ENCODE peak calls at places on chromosomes 1 and 21, in five cellular contexts. G is H1, V is HepG2, L is A549, D is K562. K is an unnamed sample.

GRCh38 chr1:234617986-234618725 is 8.2 kb upstream of the IRF2BP2 start:
- DNase-seq in L (no peak), V (peak), G (no peak), D (no peak), K (peak)

GRCh38 chr1:110612060-110612745 is 6.0 kb upstream of the KCNA2 start:
- DNase-seq in D (no peak), V (no peak), L (no peak), G (no peak), K (no peak)

GRCh38 chr1:42753070-42753469 is 13.0 kb upstream of the CLDN19 start:
- DNase-seq in L (no peak), G (no peak), D (no peak), V (no peak), K (peak)

GRCh38 chr1:182657026-182657425 is 27.4 kb downstream of the RGS8 start:
- DNase-seq in D (no peak), G (no peak), V (no peak), L (no peak), K (no peak)

GRCh38 chr1:151887028-151887427 is 22.3 kb downstream of the THEM4 start:
- DNase-seq in V (no peak), G (no peak), L (no peak), D (no peak), K (peak)

GRCh38 chr1:17304827-17305177 is 3.2 kb upstream of the PADI4 start:
- DNase-seq in G (no peak), V (no peak), L (no peak), D (no peak), K (no peak)

GRCh38 chr1:93878501-93878888 is 511 bp downstream of the DNTTIP2 start:
- DNase-seq in G (no peak), D (peak), V (peak), L (peak), K (peak)

GRCh38 chr21:40173833-40174232 is 306.6 kb downstream of the PCP4 start:
- DNase-seq in V (no peak), L (no peak), G (no peak), D (no peak), K (no peak)

GRCh38 chr1:223129229-223129851 is 13.7 kb downstream of the TLR5 start:
- DNase-seq in D (peak), L (peak), V (peak), G (peak), K (peak)

GRCh38 chr1:204917802-204918201 is 47.1 kb downstream of the NFASC start:
- DNase-seq in D (no peak), L (no peak), G (no peak), V (no peak), K (no peak)

GRCh38 chr1:33641099-33641830 is 168.8 kb downstream of the ZSCAN20 start:
- DNase-seq in D (peak), G (peak), L (peak), V (peak), K (peak)

GRCh38 chr1:30760596-30761311 is 3.2 kb upstream of the LAPTM5 start:
- DNase-seq in L (no peak), D (no peak), G (no peak), V (no peak), K (no peak)

GRCh38 chr1:15799928-15800835 is 7.3 kb downstream of the UQCRHL start:
- DNase-seq in D (peak), G (peak), L (peak), V (peak), K (peak)

GRCh38 chr1:212062832-212063438 is 27.4 kb downstream of the DTL start:
- DNase-seq in L (peak), G (no peak), D (peak), V (peak), K (peak)

GRCh38 chr1:66436378-66437135 is 97.4 kb upstream of the SGIP1 start:
- DNase-seq in D (no peak), L (peak), V (no peak), G (no peak), K (peak)

GRCh38 chr1:183349201-183349711 is 68.9 kb downstream of the NMNAT2 start:
- DNase-seq in D (no peak), V (no peak), L (no peak), G (no peak), K (peak)

GRCh38 chr1:8133657-8134430 is 107.7 kb upstream of the ERRFI1 start:
- DNase-seq in G (no peak), L (no peak), D (no peak), V (peak), K (peak)

GRCh38 chr1:206583461-206584264 is 28.6 kb downstream of the EIF2D start:
- DNase-seq in L (peak), V (peak), D (peak), G (peak), K (peak)

GRCh38 chr1:61043010-61043820 is 39.1 kb upstream of the NFIA start:
- DNase-seq in G (peak), D (no peak), L (peak), V (peak), K (peak)

GRCh38 chr1:1125945-1126344 is 10.1 kb upstream of the C1orf159 start:
- DNase-seq in L (no peak), D (no peak), V (no peak), G (no peak), K (no peak)

GRCh38 chr1:64701071-64701470 is 43.8 kb upstream of the RAVER2 start:
- DNase-seq in D (no peak), V (no peak), G (no peak), L (no peak), K (no peak)

GRCh38 chr1:212853658-212854057 is 4.4 kb upstream of the FLVCR1 start:
- DNase-seq in G (no peak), L (peak), V (no peak), D (no peak), K (no peak)

GRCh38 chr21:27681038-27681437 is 714.1 kb upstream of the ADAMTS5 start:
- DNase-seq in V (no peak), G (no peak), D (no peak), L (no peak), K (peak)

GRCh38 chr1:180842890-180843289 is 69.8 kb upstream of the KIAA1614 start:
- DNase-seq in D (no peak), V (no peak), L (no peak), G (no peak), K (peak)

GRCh38 chr1:206897175-206897574 is at the start of gene IL24:
- DNase-seq in L (no peak), G (no peak), V (no peak), D (no peak), K (no peak)

GRCh38 chr1:235532350-235532749 is 28.1 kb upstream of the B3GALNT2 start:
- DNase-seq in V (no peak), G (no peak), D (no peak), L (no peak), K (peak)

GRCh38 chr1:90721210-90722194 is 4.4 kb upstream of the BARHL2 start:
- DNase-seq in D (peak), L (peak), V (peak), G (peak), K (peak)

GRCh38 chr21:31266241-31266640 is 77.8 kb downstream of the TIAM1 start:
- DNase-seq in L (no peak), G (no peak), V (no peak), D (no peak), K (no peak)

GRCh38 chr1:31725777-31726535 is 22.1 kb upstream of the COL16A1 start:
- DNase-seq in V (no peak), D (no peak), G (no peak), L (no peak), K (no peak)

GRCh38 chr1:55446351-55446750 is 231.2 kb upstream of the USP24 start:
- DNase-seq in G (no peak), L (no peak), V (no peak), D (no peak), K (peak)

GRCh38 chr21:37496972-37497371 is 130.4 kb downstream of the DYRK1A start:
- DNase-seq in D (no peak), V (no peak), G (no peak), L (no peak), K (no peak)

GRCh38 chr1:191888996-191889622 is 269.2 kb upstream of the RGS18 start:
- DNase-seq in L (no peak), G (no peak), D (peak), V (no peak), K (peak)

GRCh38 chr21:15004721-15005370 is 60.0 kb downstream of the NRIP1 start:
- DNase-seq in L (no peak), G (no peak), V (no peak), D (no peak), K (peak)

GRCh38 chr21:15000076-15000475 is 64.7 kb downstream of the NRIP1 start:
- DNase-seq in V (no peak), L (no peak), D (no peak), G (no peak), K (peak)

GRCh38 chr21:15001113-15001512 is 63.7 kb downstream of the NRIP1 start:
- DNase-seq in D (no peak), L (no peak), G (no peak), V (no peak), K (no peak)

GRCh38 chr21:15003463-15004135 is 61.2 kb downstream of the NRIP1 start:
- DNase-seq in D (no peak), V (no peak), G (no peak), L (no peak), K (no peak)

DNA sequence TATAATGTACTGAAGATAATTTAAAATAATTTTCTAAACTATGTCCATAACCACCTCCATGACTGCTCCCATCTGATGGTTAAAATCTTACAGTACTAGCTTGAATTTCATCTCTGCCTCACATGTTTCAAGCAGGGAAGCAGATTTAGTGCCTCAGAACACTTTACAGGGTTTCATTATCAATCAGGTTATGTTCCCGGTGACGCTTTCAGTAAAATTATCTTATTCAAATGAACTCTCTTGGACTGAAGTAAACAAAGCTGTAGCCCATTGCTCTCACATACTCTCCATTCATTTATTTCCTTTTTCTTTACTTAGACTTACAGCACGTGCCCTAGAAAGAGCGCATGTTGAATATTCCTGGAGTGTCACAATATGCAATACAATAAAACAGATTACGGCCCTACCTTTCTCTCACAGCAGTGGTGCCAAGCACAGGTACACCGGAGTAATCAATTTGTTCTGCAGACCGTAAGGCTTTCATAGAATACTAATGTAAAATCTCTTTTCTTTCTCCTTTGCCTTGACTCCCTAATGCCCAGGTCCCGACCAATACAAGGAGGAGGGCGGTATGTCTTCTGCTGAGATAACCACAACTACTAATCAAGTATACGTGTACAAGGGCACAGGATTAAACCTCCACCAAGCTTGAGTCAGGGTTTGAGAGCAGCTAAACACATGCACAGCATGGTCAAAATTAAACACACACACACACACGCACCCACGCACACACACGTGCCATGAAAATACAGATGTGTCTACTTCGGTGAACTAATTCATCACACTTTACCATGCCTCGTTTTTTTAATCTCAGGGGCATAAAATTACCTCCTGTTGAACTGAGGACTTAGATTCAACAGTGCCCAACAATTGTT is 62.8 kb downstream of the NRIP1 start:
- DNase-seq in L (no peak), G (no peak), V (no peak), D (no peak), K (no peak)
- TF ChIP-seq MAFK in L (no peak), G (no peak), V (no peak), D (no peak), K (no peak)

DNA sequence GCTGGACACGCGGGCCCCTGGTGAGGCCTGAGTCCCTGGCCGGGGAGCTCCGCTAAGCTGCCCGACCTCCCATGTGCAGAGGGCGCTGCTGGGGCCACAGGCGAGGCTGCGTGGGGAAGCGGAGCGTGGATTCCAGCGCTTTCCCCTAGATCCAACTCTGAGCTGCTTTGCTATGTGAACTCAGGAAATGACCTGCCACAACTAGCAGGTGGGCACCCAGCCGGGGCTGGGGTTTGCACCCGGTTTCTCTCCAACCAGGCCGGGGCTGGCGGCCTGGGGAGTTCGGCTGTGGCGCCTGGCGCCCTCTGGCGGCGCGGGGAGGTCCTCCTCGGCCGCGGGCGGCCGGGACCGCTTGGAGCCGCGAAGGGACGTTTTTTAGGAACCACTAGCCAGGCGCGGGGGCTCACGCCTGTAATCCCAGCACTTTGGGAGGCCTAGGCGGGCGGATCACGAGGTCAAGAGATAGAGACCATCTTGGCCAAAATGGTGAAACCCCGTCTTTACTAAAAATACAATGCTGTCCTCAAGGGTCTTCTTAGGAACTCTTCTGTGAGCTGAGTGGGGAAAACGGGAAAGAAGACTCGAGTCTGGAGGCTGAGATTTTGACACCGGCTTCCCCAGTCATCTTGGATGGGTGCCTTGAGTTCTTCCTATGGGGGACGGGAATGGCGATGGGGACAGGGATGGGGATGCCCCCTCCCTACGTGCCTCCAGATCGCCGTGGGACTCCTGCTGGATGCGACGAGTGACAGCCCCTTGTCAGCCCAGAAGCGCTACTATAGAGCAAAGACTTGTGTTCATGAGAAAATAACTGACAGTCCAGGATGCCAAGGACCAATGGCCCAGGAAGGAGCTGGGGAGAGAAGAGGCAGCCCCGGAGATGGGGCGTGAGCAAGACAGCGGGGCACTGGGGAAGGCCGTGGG is 12.6 kb downstream of the PYCR2 start:
- DNase-seq in D (peak), G (peak), V (peak), L (peak), K (peak)
- TF ChIP-seq MAFK in D (no peak), G (no peak), V (no peak), L (no peak), K (no peak)

GRCh38 chr1:94951056-94951455 is 24.1 kb upstream of the CNN3 start:
- DNase-seq in G (no peak), D (no peak), V (no peak), L (no peak), K (peak)

GRCh38 chr1:94947453-94947852 is 20.5 kb upstream of the CNN3 start:
- DNase-seq in L (no peak), G (no peak), D (no peak), V (no peak), K (peak)

GRCh38 chr1:94952539-94952938 is 25.6 kb upstream of the CNN3 start:
- DNase-seq in L (no peak), D (no peak), G (no peak), V (no peak), K (no peak)

GRCh38 chr1:94951509-94952208 is 24.7 kb upstream of the CNN3 start:
- DNase-seq in D (no peak), V (no peak), G (no peak), L (no peak), K (no peak)

GRCh38 chr1:94949681-94950661 is 23.1 kb upstream of the CNN3 start:
- DNase-seq in L (no peak), D (no peak), G (no peak), V (peak), K (peak)
- TF ChIP-seq MAFK in L (no peak), D (no peak), G (no peak), V (no peak), K (no peak)

GRCh38 chr1:46489638-46490602 is at the start of gene DMBX1:
- DNase-seq in D (peak), G (peak), L (peak), V (no peak), K (no peak)
- TF ChIP-seq MAFK in D (no peak), G (no peak), L (no peak), V (no peak), K (no peak)

GRCh38 chr1:77762072-77762476 is 2.4 kb upstream of the USP33 start:
- DNase-seq in G (no peak), V (peak), D (peak), L (no peak), K (peak)
- TF ChIP-seq MAFK in G (no peak), V (peak), D (peak), L (no peak), K (no peak)

GRCh38 chr1:12592496-12592895 is 25.5 kb downstream of the DHRS3 start:
- DNase-seq in D (no peak), G (no peak), V (no peak), L (no peak), K (no peak)

GRCh38 chr1:12588695-12589094 is 29.3 kb downstream of the DHRS3 start:
- DNase-seq in D (no peak), L (no peak), V (no peak), G (no peak), K (no peak)

GRCh38 chr1:12593621-12594066 is 24.4 kb downstream of the DHRS3 start:
- DNase-seq in G (no peak), L (no peak), V (no peak), D (no peak), K (peak)

GRCh38 chr1:12594490-12594889 is 23.5 kb downstream of the DHRS3 start:
- DNase-seq in V (no peak), G (no peak), L (no peak), D (no peak), K (no peak)

GRCh38 chr1:12591267-12591938 is 26.6 kb downstream of the DHRS3 start:
- DNase-seq in D (no peak), V (no peak), L (no peak), G (no peak), K (no peak)
- TF ChIP-seq MAFK in D (no peak), V (no peak), L (no peak), G (no peak), K (no peak)

GRCh38 chr1:167059729-167060107 is 30.5 kb downstream of the GPA33 start:
- DNase-seq in L (no peak), G (no peak), V (no peak), D (no peak), K (no peak)

GRCh38 chr1:167054946-167055630 is 35.1 kb downstream of the GPA33 start:
- DNase-seq in D (no peak), G (no peak), V (no peak), L (no peak), K (no peak)

GRCh38 chr1:167059045-167059728 is 31.0 kb downstream of the GPA33 start:
- DNase-seq in G (peak), D (peak), L (peak), V (peak), K (peak)

GRCh38 chr1:167056529-167057296 is 33.5 kb downstream of the GPA33 start:
- DNase-seq in G (no peak), D (no peak), V (no peak), L (no peak), K (no peak)

GRCh38 chr1:167057297-167057688 is 32.9 kb downstream of the GPA33 start:
- DNase-seq in D (no peak), L (peak), V (peak), G (no peak), K (peak)
- TF ChIP-seq MAFK in D (no peak), L (no peak), V (no peak), G (no peak), K (no peak)

GRCh38 chr1:26387447-26387846 is 14.9 kb upstream of the ZNF683 start:
- DNase-seq in D (no peak), L (no peak), G (no peak), V (peak), K (peak)
- TF ChIP-seq MAFK in D (no peak), L (no peak), G (no peak), V (no peak), K (no peak)

GRCh38 chr1:23763040-23763577 is 15.1 kb upstream of the PITHD1 start:
- DNase-seq in G (no peak), D (no peak), L (no peak), V (no peak), K (no peak)
- TF ChIP-seq MAFK in G (no peak), D (no peak), L (no peak), V (no peak), K (no peak)

GRCh38 chr1:209895709-209896108 is 42.3 kb upstream of the SYT14 start:
- DNase-seq in L (no peak), V (no peak), D (no peak), G (no peak), K (peak)
- TF ChIP-seq MAFK in L (no peak), V (no peak), D (no peak), G (no peak), K (no peak)

K was measured in IMR-90.